ENCODE peak calls at places on chromosomes 7 and 10, in four cellular contexts. O, W, E and H are unnamed samples.

GRCh38 chr7:31892099-31892787 is 178.0 kb downstream of the PDE1C start:
- DNase-seq in O (no peak), W (no peak), E (no peak), H (no peak)

GRCh38 chr10:5595591-5596590 is 70.5 kb downstream of the ASB13 start:
- DNase-seq in O (no peak), W (no peak), E (peak), H (peak)

GRCh38 chr7:46212425-46213153 is 291.5 kb upstream of the IGFBP3 start:
- DNase-seq in O (no peak), W (no peak), E (no peak), H (no peak)

GRCh38 chr10:25104441-25104840 is 70.4 kb upstream of the GPR158 start:
- DNase-seq in O (no peak), W (no peak), E (no peak), H (no peak)

GRCh38 chr7:55020481-55020871 is 1.7 kb downstream of the EGFR start:
- DNase-seq in O (no peak), W (no peak), E (no peak), H (no peak)

GRCh38 chr7:115476666-115477065 is 553.9 kb downstream of the TFEC start:
- DNase-seq in O (no peak), W (peak), E (no peak), H (no peak)

GRCh38 chr7:46600340-46600739 is 679.3 kb upstream of the IGFBP3 start:
- DNase-seq in O (no peak), W (no peak), E (no peak), H (no peak)

GRCh38 chr7:121372376-121373024 is 23.6 kb downstream of the FAM3C start:
- DNase-seq in O (no peak), W (no peak), E (no peak), H (no peak)

GRCh38 chr10:72803119-72803505 is 90.4 kb upstream of the OIT3 start:
- DNase-seq in O (no peak), W (no peak), E (no peak), H (no peak)

GRCh38 chr10:110008518-110009339 is 945 bp downstream of the ADD3 start:
- DNase-seq in O (peak), W (no peak), E (no peak), H (no peak)

GRCh38 chr10:130463104-130463875 is 327.1 kb downstream of the GLRX3 start:
- DNase-seq in O (no peak), W (no peak), E (no peak), H (no peak)

GRCh38 chr7:139734395-139734794 is 43.4 kb downstream of the HIPK2 start:
- DNase-seq in O (no peak), W (no peak), E (peak), H (no peak)

GRCh38 chr10:71080381-71081228 is 131.8 kb upstream of the UNC5B start:
- DNase-seq in O (no peak), W (no peak), E (no peak), H (no peak)

GRCh38 chr10:37582237-37582636 is 275.2 kb downstream of the ZNF248 start:
- DNase-seq in O (no peak), W (no peak), E (no peak), H (no peak)

GRCh38 chr7:111855842-111856227 is 293.5 kb upstream of the IMMP2L start:
- DNase-seq in O (peak), W (peak), E (no peak), H (no peak)

GRCh38 chr10:8979976-8980375 is 925.5 kb downstream of the GATA3 start:
- DNase-seq in O (no peak), W (no peak), E (no peak), H (no peak)

GRCh38 chr7:31192996-31193395 is 140.9 kb downstream of the ADCYAP1R1 start:
- DNase-seq in O (peak), W (peak), E (peak), H (peak)

GRCh38 chr7:140675726-140676125 is 3.0 kb downstream of the ADCK2 start:
- DNase-seq in O (no peak), W (no peak), E (no peak), H (no peak)